ENCODE peak calls at places on chromosomes 6 and 20, in five cellular contexts. E is H7, X is AG09319, V is mammary epithelial cell, W is NCI-H774. O is an unnamed sample.

GRCh38 chr6:130760006-130760405 is 67.2 kb upstream of the SMLR1 start:
- DNase-seq in W (no peak), V (peak; percentile 47), E (peak; percentile 71), X (no peak), O (peak; percentile 2)

GRCh38 chr6:43517503-43518357 is 841 bp downstream of the POLR1C start:
- DNase-seq in W (no peak), V (no peak), E (peak; percentile 38), X (no peak), O (no peak)

GRCh38 chr6:162922816-162923215 is 195.0 kb downstream of the PACRG start:
- DNase-seq in X (no peak), W (no peak), E (no peak), V (no peak), O (no peak)

GRCh38 chr6:22680950-22681349 is 111.6 kb downstream of the HDGFL1 start:
- DNase-seq in E (no peak), X (no peak), V (no peak), W (no peak), O (no peak)

GRCh38 chr6:80227545-80227944 is 121.1 kb downstream of the BCKDHB start:
- DNase-seq in E (no peak), V (no peak), X (no peak), W (no peak), O (no peak)

GRCh38 chr6:141866731-141867502 is 265.8 kb upstream of the GJE1 start:
- DNase-seq in E (peak; percentile 5), W (no peak), V (no peak), X (no peak), O (no peak)

GRCh38 chr6:134714679-134715078 is 235.2 kb downstream of the ALDH8A1 start:
- DNase-seq in V (peak; percentile 72), X (no peak), W (no peak), E (no peak), O (peak; percentile 15)

GRCh38 chr6:134647861-134648260 is 302.0 kb downstream of the ALDH8A1 start:
- DNase-seq in E (no peak), W (no peak), X (no peak), V (no peak), O (no peak)

GRCh38 chr20:37954626-37955025 is 51.7 kb downstream of the VSTM2L start:
- DNase-seq in E (no peak), V (no peak), W (no peak), X (no peak), O (no peak)

GRCh38 chr20:10242166-10242565 is 23.5 kb downstream of the SNAP25 start:
- DNase-seq in E (no peak), W (no peak), V (no peak), X (no peak), O (no peak)

GRCh38 chr20:17833036-17833674 is 133.4 kb downstream of the BANF2 start:
- DNase-seq in X (no peak), W (no peak), E (no peak), V (peak; percentile 57), O (no peak)

GRCh38 chr6:139402935-139403386 is 28.5 kb upstream of the CITED2 start:
- DNase-seq in V (no peak), W (no peak), E (no peak), X (peak; percentile 71), O (no peak)

GRCh38 chr6:81049425-81050042 is 702.9 kb downstream of the TENT5A start:
- DNase-seq in W (no peak), E (no peak), X (no peak), V (no peak), O (no peak)

GRCh38 chr20:53382263-53382844 is 211.3 kb downstream of the ZNF217 start:
- DNase-seq in W (no peak), X (no peak), E (no peak), V (no peak), O (no peak)

GRCh38 chr20:15799871-15800270 is 773.4 kb downstream of the KIF16B start:
- DNase-seq in V (peak; percentile 67), W (no peak), X (peak; percentile 32), E (no peak), O (no peak)

GRCh38 chr6:89430563-89430962 is 2.4 kb upstream of the ANKRD6 start:
- DNase-seq in E (no peak), V (no peak), X (no peak), W (peak; percentile 27), O (no peak)

GRCh38 chr6:121302882-121303281 is 31.4 kb downstream of the TBC1D32 start:
- DNase-seq in X (no peak), V (no peak), W (no peak), E (no peak), O (no peak)

GRCh38 chr6:97437087-97437486 is 154.1 kb upstream of the MMS22L start:
- DNase-seq in W (no peak), X (no peak), V (peak; percentile 7), E (peak; percentile 40), O (no peak)

GRCh38 chr6:5550631-5551030 is 289.3 kb downstream of the FARS2 start:
- DNase-seq in X (no peak), E (no peak), W (no peak), V (peak; percentile 16), O (no peak)

GRCh38 chr20:8809107-8809953 is 259.6 kb upstream of the PLCB4 start:
- DNase-seq in X (no peak), W (no peak), V (no peak), E (no peak), O (no peak)

GRCh38 chr6:44161997-44162338 is 3.3 kb downstream of the CAPN11 start:
- DNase-seq in E (no peak), X (no peak), W (no peak), V (peak; percentile 68), O (no peak)

GRCh38 chr20:50270569-50270968 is 79.9 kb downstream of the CEBPB start:
- DNase-seq in E (no peak), X (no peak), V (no peak), W (no peak), O (no peak)

GRCh38 chr6:1774541-1774940 is 164.8 kb downstream of the FOXC1 start:
- DNase-seq in E (no peak), V (no peak), W (no peak), X (no peak), O (no peak)

O was measured in LNCaP clone FGC.